ENCODE peak calls at places on chromosome 15, in eight cellular contexts. X is aorta, Q is stomach, T is transverse colon, O is psoas muscle, A is right atrium auricular region, B is NT2/D1, N is breast epithelium. C is an unnamed sample. For H3K27me3 and H3K4me1, the result is how much of the 10 kb centered on the place peaks cover.

GRCh38 chr15:96622714-96623113 is 292.2 kb downstream of the NR2F2 start:
- DNase-seq in X (no peak), Q (no peak), T (no peak), O (no peak), A (no peak), B (no peak), N (no peak), C (no peak)

GRCh38 chr15:101127503-101128076 is 124.3 kb downstream of the CHSY1 start:
- DNase-seq in X (peak), Q (peak), T (peak), O (peak), A (peak), B (no peak), N (peak), C (no peak)

GRCh38 chr15:32818758-32819405 is 101.1 kb downstream of the GREM1 start:
- DNase-seq in X (no peak), Q (no peak), T (no peak), O (no peak), A (no peak), B (no peak), N (no peak), C (no peak)

GRCh38 chr15:70892912-70893560 is 410 bp downstream of the LRRC49 start:
- DNase-seq in X (peak), Q (no peak), T (peak), O (no peak), A (no peak), B (no peak), N (no peak), C (no peak)

GRCh38 chr15:80991446-80991845 is 1.8 kb upstream of the MESD start:
- DNase-seq in X (no peak), Q (no peak), T (peak), O (peak), A (peak), B (no peak), N (no peak), C (peak)

GRCh38 chr15:29857196-29857595 is 34.9 kb upstream of the TJP1 start:
- DNase-seq in X (no peak), Q (no peak), T (no peak), O (no peak), A (no peak), B (no peak), N (no peak), C (no peak)

GRCh38 chr15:88894819-88895767 is at the start of gene HAPLN3:
- DNase-seq in X (peak), Q (peak), T (peak), O (no peak), A (no peak), B (no peak), N (no peak), C (peak)

GRCh38 chr15:72193781-72194396 is 3.7 kb downstream of the GRAMD2A start:
- DNase-seq in X (no peak), Q (no peak), T (no peak), O (no peak), A (no peak), B (no peak), N (peak), C (no peak)

GRCh38 chr15:56286213-56286612 is 42.5 kb upstream of the RFX7 start:
- DNase-seq in X (no peak), Q (no peak), T (peak), O (no peak), A (no peak), B (no peak), N (no peak), C (no peak)

GRCh38 chr15:41838400-41838897 is at the start of gene PLA2G4B:
- DNase-seq in X (no peak), Q (peak), T (peak), O (peak), A (no peak), B (no peak), N (peak), C (peak)

GRCh38 chr15:43446344-43446743 is 46.6 kb downstream of the TP53BP1 start:
- DNase-seq in X (no peak), Q (no peak), T (no peak), O (no peak), A (no peak), B (no peak), N (no peak), C (no peak)

GRCh38 chr15:52172869-52173268 is 18.3 kb downstream of the GNB5 start:
- DNase-seq in X (no peak), Q (no peak), T (no peak), O (no peak), A (no peak), B (no peak), N (no peak), C (no peak)

GRCh38 chr15:95018888-95019545 is 787.7 kb downstream of the MCTP2 start:
- DNase-seq in X (no peak), Q (no peak), T (no peak), O (no peak), A (no peak), B (no peak), N (no peak), C (no peak)

GRCh38 chr15:101201411-101202174 is 50.3 kb downstream of the CHSY1 start:
- DNase-seq in X (peak), Q (peak), T (peak), O (peak), A (peak), B (peak), N (peak), C (peak)

GRCh38 chr15:57036352-57036751 is 117.9 kb downstream of the TCF12 start:
- DNase-seq in X (no peak), Q (no peak), T (no peak), O (no peak), A (no peak), B (no peak), N (no peak), C (no peak)

GRCh38 chr15:82535566-82536408 is 4.5 kb downstream of the RPS17 start:
- DNase-seq in X (no peak), Q (no peak), T (no peak), O (no peak), A (no peak), B (no peak), N (no peak), C (no peak)

GRCh38 chr15:70762469-70763119 is 764 bp downstream of the UACA start:
- DNase-seq in X (peak), Q (peak), T (peak), O (peak), A (no peak), B (no peak), N (peak), C (no peak)

GRCh38 chr15:74643368-74644204 is 27.9 kb downstream of the CLK3 start:
- DNase-seq in X (no peak), Q (no peak), T (no peak), O (no peak), A (no peak), B (no peak), N (no peak), C (no peak)

GRCh38 chr15:88187195-88187594 is 69.3 kb downstream of the NTRK3 start:
- DNase-seq in X (no peak), Q (no peak), T (no peak), O (no peak), A (no peak), B (no peak), N (no peak), C (no peak)

GRCh38 chr15:56772868-56773639 is 39.7 kb upstream of the ZNF280D start:
- DNase-seq in X (no peak), Q (no peak), T (no peak), O (no peak), A (no peak), B (no peak), N (no peak), C (no peak)

GRCh38 chr15:75723847-75724660 is 11.4 kb upstream of the CSPG4 start:
- DNase-seq in X (peak), Q (peak), T (peak), O (peak), A (peak), B (no peak), N (peak), C (peak)

DNA sequence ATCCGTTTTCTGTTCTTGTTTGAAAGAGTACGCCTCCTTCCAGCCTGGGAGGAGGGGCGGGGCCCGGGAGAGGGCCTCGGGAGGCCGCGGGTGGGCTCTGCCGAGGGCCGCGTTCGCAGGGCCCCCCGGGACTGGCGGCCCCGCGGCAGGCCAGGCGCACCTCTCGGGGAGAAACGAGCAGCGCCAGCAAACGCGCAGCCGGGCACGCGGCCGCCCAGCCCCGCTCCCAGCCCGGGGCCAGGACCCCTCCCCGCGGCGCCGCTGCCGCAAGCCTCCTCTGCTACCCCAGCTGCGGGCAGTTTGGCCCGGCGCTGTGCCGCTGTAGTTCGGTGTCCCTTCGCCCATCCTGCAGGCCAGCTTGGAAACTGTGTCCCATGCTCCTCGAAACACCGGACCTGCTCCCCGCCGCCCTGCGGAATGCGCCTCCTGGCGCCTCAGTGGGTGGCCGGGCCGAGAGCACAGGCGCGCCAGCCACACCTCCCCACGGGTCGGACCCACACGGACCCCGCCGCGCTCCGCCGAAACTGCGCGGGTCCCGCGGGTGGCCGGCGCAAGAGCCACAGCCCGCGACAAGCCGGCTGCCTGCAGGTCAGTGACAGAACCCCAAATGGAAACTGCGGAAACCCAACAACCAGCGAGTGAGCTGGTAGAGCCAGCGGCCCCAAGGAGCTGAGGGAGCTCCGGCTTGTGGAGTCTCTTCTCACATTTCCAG is 2.2 kb downstream of the OCA2 start:
- DNase-seq in X (peak), Q (no peak), T (no peak), O (no peak), A (peak), B (no peak), N (no peak), C (no peak)
- H3K27me3 ChIP-seq in X (under half), Q (under half), T (half or more), O (half or more), A (under half), B (half or more), N (under half), C (under half)

DNA sequence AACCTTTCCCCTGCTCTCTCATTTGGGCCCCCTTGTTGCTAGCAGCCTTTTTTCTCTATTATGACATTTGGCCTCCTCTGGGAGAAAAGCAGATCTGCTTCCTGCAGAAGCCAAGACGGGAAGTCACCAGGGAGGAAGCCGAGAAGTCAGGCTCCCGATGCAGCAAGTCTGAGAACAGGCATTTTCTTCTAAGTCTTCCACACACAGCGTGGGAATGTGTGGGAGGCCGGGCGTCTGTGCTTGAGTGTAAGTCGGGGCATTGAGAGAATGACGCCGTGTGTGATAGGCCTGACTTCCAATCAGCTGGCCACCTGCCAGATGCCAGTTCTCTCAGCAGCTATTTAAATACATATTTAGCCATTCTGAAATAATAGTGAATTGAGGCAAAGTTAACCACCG is 75.8 kb upstream of the FAM98B start:
- DNase-seq in X (peak), Q (peak), T (peak), O (peak), A (peak), B (no peak), N (no peak), C (peak)
- H3K4me3 ChIP-seq in X (no peak), Q (no peak), T (no peak), O (no peak), A (no peak), B (no peak), N (no peak), C (no peak)

GRCh38 chr15:63801910-63802309 is 31.8 kb downstream of the HERC1 start:
- DNase-seq in X (no peak), Q (no peak), T (no peak), O (no peak), A (no peak), B (no peak), N (no peak), C (no peak)
- H3K4me1 ChIP-seq in X (under half), Q (under half), T (under half), O (half or more), A (under half), B (under half), N (under half), C (half or more)

GRCh38 chr15:99390667-99391066 is 139.4 kb downstream of the LRRC28 start:
- DNase-seq in X (no peak), Q (no peak), T (no peak), O (no peak), A (no peak), B (peak), N (no peak), C (no peak)
- H3K27me3 ChIP-seq in X (under half), Q (under half), T (under half), O (under half), A (under half), B (under half), N (under half), C (under half)

GRCh38 chr15:98150531-98150930 is 190.0 kb downstream of the ARRDC4 start:
- DNase-seq in X (no peak), Q (no peak), T (no peak), O (no peak), A (no peak), B (no peak), N (no peak), C (no peak)
- H3K4me3 ChIP-seq in X (no peak), Q (no peak), T (no peak), O (no peak), A (no peak), B (no peak), N (no peak), C (no peak)

GRCh38 chr15:27935328-27935727 is 163.8 kb downstream of the OCA2 start:
- DNase-seq in X (no peak), Q (no peak), T (no peak), O (no peak), A (no peak), B (no peak), N (no peak), C (no peak)

GRCh38 chr15:27937873-27938272 is 161.2 kb downstream of the OCA2 start:
- DNase-seq in X (no peak), Q (no peak), T (no peak), O (no peak), A (no peak), B (no peak), N (no peak), C (no peak)

GRCh38 chr15:27933562-27933961 is 165.6 kb downstream of the OCA2 start:
- DNase-seq in X (no peak), Q (no peak), T (no peak), O (no peak), A (no peak), B (no peak), N (no peak), C (no peak)

GRCh38 chr15:27934782-27935181 is 164.3 kb downstream of the OCA2 start:
- DNase-seq in X (no peak), Q (no peak), T (no peak), O (no peak), A (no peak), B (no peak), N (no peak), C (no peak)

GRCh38 chr15:27932600-27932999 is 166.5 kb downstream of the OCA2 start:
- DNase-seq in X (no peak), Q (no peak), T (no peak), O (no peak), A (no peak), B (no peak), N (no peak), C (no peak)
- H3K4me1 ChIP-seq in X (under half), Q (under half), T (under half), O (under half), A (under half), B (under half), N (under half), C (under half)

DNA sequence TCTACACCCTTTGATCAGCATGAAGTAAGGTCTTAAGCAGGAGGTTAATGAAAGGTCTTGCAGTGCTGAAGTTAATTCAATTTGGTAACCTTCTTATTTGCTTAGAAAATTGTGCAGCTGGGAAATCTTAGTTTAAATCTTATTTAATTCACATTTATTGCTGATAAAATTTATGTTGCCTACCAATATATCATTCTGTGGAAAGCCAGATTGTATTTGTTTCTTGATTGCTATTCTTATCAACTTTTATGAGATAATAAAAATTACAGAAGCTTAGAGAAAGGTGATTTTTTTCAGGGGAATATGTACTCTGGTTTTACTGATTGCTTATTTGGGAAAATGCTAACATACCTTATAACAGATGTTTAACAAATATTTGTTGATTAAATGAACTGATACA is 64.0 kb upstream of the PAQR5 start:
- DNase-seq in X (no peak), Q (no peak), T (no peak), O (no peak), A (no peak), B (no peak), N (no peak), C (no peak)
- H3K27me3 ChIP-seq in X (under half), Q (under half), T (under half), O (under half), A (under half), B (under half), N (under half), C (under half)

GRCh38 chr15:66401130-66402021 is 14.7 kb downstream of the MAP2K1 start:
- DNase-seq in X (no peak), Q (no peak), T (no peak), O (no peak), A (no peak), B (no peak), N (no peak), C (no peak)
- H3K4me3 ChIP-seq in X (no peak), Q (no peak), T (no peak), O (no peak), A (no peak), B (no peak), N (no peak), C (no peak)

GRCh38 chr15:68552344-68552743 is 26.4 kb upstream of the CORO2B start:
- DNase-seq in X (no peak), Q (no peak), T (no peak), O (no peak), A (peak), B (no peak), N (no peak), C (no peak)
- H3K4me1 ChIP-seq in X (under half), Q (under half), T (under half), O (under half), A (under half), B (under half), N (under half), C (under half)

GRCh38 chr15:59994855-59995557 is 9.1 kb upstream of the FOXB1 start:
- DNase-seq in X (no peak), Q (no peak), T (no peak), O (no peak), A (no peak), B (no peak), N (no peak), C (no peak)

GRCh38 chr15:59995568-59996349 is 8.4 kb upstream of the FOXB1 start:
- DNase-seq in X (no peak), Q (no peak), T (no peak), O (no peak), A (no peak), B (no peak), N (no peak), C (no peak)

GRCh38 chr15:59998256-59999063 is 5.7 kb upstream of the FOXB1 start:
- DNase-seq in X (no peak), Q (no peak), T (no peak), O (no peak), A (no peak), B (no peak), N (no peak), C (no peak)

GRCh38 chr15:59997070-59997701 is 6.9 kb upstream of the FOXB1 start:
- DNase-seq in X (no peak), Q (no peak), T (no peak), O (no peak), A (no peak), B (no peak), N (no peak), C (peak)

DNA sequence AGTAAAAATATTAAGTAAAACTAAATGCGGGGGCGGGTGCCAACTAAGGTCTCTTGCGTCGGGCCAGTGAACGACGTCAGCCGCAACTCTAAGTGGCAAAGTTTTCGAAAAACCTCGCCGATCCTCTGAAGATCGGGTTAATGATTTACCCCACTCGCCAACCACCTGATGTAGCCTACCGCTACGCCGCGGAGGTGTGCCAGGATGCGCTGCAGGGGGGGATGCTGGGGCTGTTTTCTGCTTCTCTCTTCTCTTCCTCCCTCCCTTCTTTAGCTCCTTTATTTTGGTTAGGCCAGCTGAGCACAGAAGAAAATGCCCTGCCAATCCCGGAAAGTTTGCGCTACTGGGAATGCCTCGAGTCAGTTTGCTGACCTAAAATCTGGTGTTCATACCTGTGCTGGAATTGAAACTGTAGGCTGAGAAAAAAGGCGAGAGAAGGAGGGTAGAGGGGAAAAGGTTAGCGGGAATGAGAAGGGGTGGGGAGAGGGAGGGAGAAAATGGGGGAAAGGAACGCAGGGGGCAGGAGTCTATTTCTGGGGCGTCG is 7.5 kb upstream of the FOXB1 start:
- DNase-seq in X (no peak), Q (no peak), T (no peak), O (no peak), A (no peak), B (no peak), N (no peak), C (no peak)
- H3K27me3 ChIP-seq in X (under half), Q (under half), T (half or more), O (half or more), A (half or more), B (half or more), N (under half), C (half or more)

C was measured in left lung.